ENCODE peak calls at places on chromosomes 4 and X, in six cellular contexts. R is MCF 10A, C is right atrium auricular region, D is RWPE1, T is fibroblast of pulmonary artery, Z is HCT116. S is an unnamed sample.

GRCh38 chr4:76856183-76856969 is 41.6 kb downstream of the SOWAHB start:
- DNase-seq in R (peak; percentile 26), C (no peak), D (no peak), T (peak; percentile 53), Z (no peak), S (peak; percentile 38)

GRCh38 chrX:8811611-8812010 is 10.4 kb upstream of the FAM9A start:
- DNase-seq in R (no peak), C (no peak), D (no peak), T (no peak), Z (no peak), S (no peak)

GRCh38 chr4:18961879-18962278 is 940.3 kb upstream of the LCORL start:
- DNase-seq in R (no peak), C (no peak), D (no peak), T (no peak), Z (no peak), S (no peak)

GRCh38 chrX:9940397-9940796 is 26.8 kb upstream of the CLDN34 start:
- DNase-seq in R (peak; percentile 95), C (no peak), D (peak; percentile 77), T (peak; percentile 59), Z (no peak), S (peak; percentile 49)

GRCh38 chrX:121085612-121086010 is 38.2 kb downstream of the GLUD2 start:
- DNase-seq in R (no peak), C (no peak), D (no peak), T (no peak), Z (no peak), S (no peak)

GRCh38 chrX:39577976-39578962 is 519.5 kb downstream of the BCOR start:
- DNase-seq in R (no peak), C (peak; percentile 58), D (no peak), T (peak; percentile 7), Z (no peak), S (no peak)

GRCh38 chr4:115090483-115091075 is 22.8 kb downstream of the NDST4 start:
- DNase-seq in R (peak; percentile 53), C (no peak), D (peak; percentile 1), T (peak; percentile 13), Z (peak; percentile 32), S (no peak)

GRCh38 chrX:456925-457768 is 70.4 kb upstream of the PPP2R3B start:
- DNase-seq in R (no peak), C (no peak), D (no peak), T (no peak), Z (no peak), S (no peak)

GRCh38 chrX:23884427-23885024 is 23.2 kb downstream of the APOO start:
- DNase-seq in R (peak; percentile 47), C (no peak), D (no peak), T (no peak), Z (no peak), S (no peak)

GRCh38 chr4:61149278-61149677 is 50.8 kb upstream of the ADGRL3 start:
- DNase-seq in R (peak; percentile 74), C (no peak), D (peak; percentile 3), T (peak; percentile 57), Z (no peak), S (no peak)

GRCh38 chr4:6607368-6608050 is 32.5 kb downstream of the MAN2B2 start:
- DNase-seq in R (no peak), C (no peak), D (no peak), T (no peak), Z (no peak), S (no peak)

GRCh38 chr4:6609415-6610079 is 30.9 kb upstream of the MRFAP1 start:
- DNase-seq in R (no peak), C (no peak), D (no peak), T (no peak), Z (no peak), S (no peak)

GRCh38 chr4:6606465-6607235 is 31.7 kb downstream of the MAN2B2 start:
- DNase-seq in R (no peak), C (no peak), D (no peak), T (no peak), Z (no peak), S (no peak)

GRCh38 chr4:6610856-6611430 is 29.5 kb upstream of the MRFAP1 start:
- DNase-seq in R (no peak), C (no peak), D (no peak), T (no peak), Z (no peak), S (no peak)

GRCh38 chr4:6608758-6609414 is 31.6 kb upstream of the MRFAP1 start:
- DNase-seq in R (no peak), C (no peak), D (no peak), T (no peak), Z (no peak), S (no peak)
- TF ChIP-seq CTCF in R (no peak), C (peak; percentile 35), D (no peak), T (no peak), Z (peak; percentile 1), S (no peak)

GRCh38 chrX:53456254-53456653 is 22.1 kb upstream of the HSD17B10 start:
- DNase-seq in R (no peak), C (no peak), D (no peak), T (no peak), Z (no peak), S (no peak)

GRCh38 chrX:53452812-53453211 is 18.6 kb upstream of the HSD17B10 start:
- DNase-seq in R (no peak), C (no peak), D (no peak), T (no peak), Z (no peak), S (no peak)

DNA sequence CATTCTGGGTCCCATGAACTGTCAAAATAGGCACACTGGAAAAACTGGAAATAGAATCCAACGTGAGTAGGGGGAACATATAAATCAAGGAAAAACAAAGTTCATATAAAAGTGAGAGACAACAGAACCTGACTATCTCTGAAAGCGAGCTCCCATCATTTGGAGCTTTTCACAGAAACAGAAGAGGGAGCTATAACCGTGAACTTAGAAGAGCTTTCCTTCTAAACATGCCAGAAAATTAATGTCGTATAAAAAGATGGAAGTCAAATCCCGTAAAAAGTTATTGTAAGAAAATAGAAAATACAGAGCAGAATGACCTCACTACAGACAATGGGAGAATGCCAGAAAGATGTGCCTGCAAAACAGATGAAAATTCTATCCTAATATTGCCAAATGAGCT is 23.9 kb upstream of the HSD17B10 start:
- DNase-seq in R (no peak), C (no peak), D (no peak), T (peak; percentile 21), Z (no peak), S (no peak)
- TF ChIP-seq CTCF in R (no peak), C (no peak), D (no peak), T (peak; percentile 27), Z (peak; percentile 2), S (no peak)

GRCh38 chr4:52665592-52665991 is 6.5 kb upstream of the USP46 start:
- DNase-seq in R (peak; percentile 29), C (no peak), D (no peak), T (peak; percentile 31), Z (peak; percentile 44), S (no peak)
- TF ChIP-seq CTCF in R (peak; percentile 24), C (peak; percentile 35), D (no peak), T (peak; percentile 32), Z (peak; percentile 38), S (peak; percentile 46)

GRCh38 chr4:94126669-94127068 is 81.0 kb upstream of the SMARCAD1 start:
- DNase-seq in R (peak; percentile 19), C (no peak), D (no peak), T (no peak), Z (peak; percentile 15), S (no peak)

GRCh38 chr4:94131212-94131611 is 76.5 kb upstream of the SMARCAD1 start:
- DNase-seq in R (no peak), C (no peak), D (no peak), T (no peak), Z (no peak), S (no peak)

GRCh38 chr4:94127707-94128328 is 79.8 kb upstream of the SMARCAD1 start:
- DNase-seq in R (peak; percentile 72), C (no peak), D (peak; percentile 50), T (peak; percentile 52), Z (peak; percentile 50), S (peak; percentile 1)
- TF ChIP-seq CTCF in R (peak; percentile 58), C (peak; percentile 71), D (peak; percentile 65), T (peak; percentile 69), Z (peak; percentile 48), S (peak; percentile 67)

DNA sequence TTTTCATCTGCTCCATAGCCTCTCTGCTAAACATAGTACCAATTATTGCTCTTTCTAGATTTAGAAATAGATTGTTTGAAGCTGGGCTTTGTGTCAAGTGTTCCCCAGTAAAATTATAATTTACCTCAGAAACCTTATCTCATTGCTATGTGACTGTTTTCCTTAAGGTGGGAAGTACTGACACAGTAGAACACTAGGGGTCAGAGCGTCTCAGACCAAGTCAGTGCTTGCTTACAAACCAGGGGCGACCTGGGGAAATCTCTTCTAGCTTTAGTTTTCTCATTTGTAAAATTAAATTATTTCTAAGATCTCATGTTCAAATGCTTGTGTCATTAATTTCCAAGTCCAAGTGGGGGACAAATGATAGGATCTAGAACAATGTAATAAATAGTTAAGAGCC is 360.4 kb downstream of the RAPGEF2 start:
- DNase-seq in R (no peak), C (no peak), D (no peak), T (no peak), Z (no peak), S (no peak)
- TF ChIP-seq CTCF in R (no peak), C (no peak), D (no peak), T (no peak), Z (peak; percentile 28), S (peak; percentile 18)

GRCh38 chrX:148601034-148601433 is 100.6 kb downstream of the AFF2 start:
- DNase-seq in R (peak; percentile 38), C (no peak), D (peak; percentile 15), T (peak; percentile 29), Z (no peak), S (no peak)
- TF ChIP-seq CTCF in R (no peak), C (no peak), D (no peak), T (peak; percentile 16), Z (no peak), S (peak; percentile 15)

GRCh38 chr4:46270986-46271596 is 118.8 kb downstream of the GABRA2 start:
- DNase-seq in R (peak; percentile 59), C (no peak), D (peak; percentile 10), T (peak; percentile 37), Z (no peak), S (no peak)

GRCh38 chr4:46277165-46277951 is 112.6 kb downstream of the GABRA2 start:
- DNase-seq in R (no peak), C (no peak), D (no peak), T (no peak), Z (no peak), S (no peak)

GRCh38 chr4:46274717-46275116 is 115.2 kb downstream of the GABRA2 start:
- DNase-seq in R (peak; percentile 26), C (no peak), D (no peak), T (peak; percentile 3), Z (no peak), S (no peak)
- TF ChIP-seq CTCF in R (peak; percentile 55), C (peak; percentile 32), D (no peak), T (peak; percentile 29), Z (no peak), S (peak; percentile 54)

GRCh38 chr4:81260443-81261102 is 45.6 kb upstream of the PRKG2 start:
- DNase-seq in R (peak; percentile 24), C (no peak), D (no peak), T (peak; percentile 10), Z (no peak), S (no peak)
- TF ChIP-seq CTCF in R (peak; percentile 39), C (peak; percentile 28), D (no peak), T (peak; percentile 49), Z (peak; percentile 56), S (peak; percentile 58)